ENCODE peak calls at places on chromosome 2, in six cellular contexts. One of them, this sample, is unnamed.

GRCh38 chr2:187349328-187349944 is 98.6 kb downstream of the CALCRL start:
- DNase-seq in H1: no peak
- DNase-seq in GM12878: no peak
- DNase-seq in SK-N-SH: no peak
- DNase-seq in HepG2: no peak
- DNase-seq in K562: no peak
- DNase-seq in this sample: no peak

GRCh38 chr2:99348173-99348572 is 11.0 kb downstream of the EIF5B start:
- DNase-seq in K562: no peak
- DNase-seq in H1: no peak
- DNase-seq in HepG2: no peak
- DNase-seq in GM12878: peak
- DNase-seq in SK-N-SH: no peak
- DNase-seq in this sample: no peak

GRCh38 chr2:222776792-222777191 is 84.0 kb upstream of the ACSL3 start:
- DNase-seq in SK-N-SH: no peak
- DNase-seq in K562: no peak
- DNase-seq in GM12878: no peak
- DNase-seq in H1: no peak
- DNase-seq in HepG2: peak
- DNase-seq in this sample: no peak

GRCh38 chr2:18891598-18892345 is 302.4 kb upstream of the NT5C1B start:
- DNase-seq in H1: no peak
- DNase-seq in GM12878: no peak
- DNase-seq in K562: no peak
- DNase-seq in HepG2: no peak
- DNase-seq in SK-N-SH: no peak
- DNase-seq in this sample: no peak

GRCh38 chr2:150698016-150698661 is 210.7 kb upstream of the RND3 start:
- DNase-seq in K562: no peak
- DNase-seq in H1: no peak
- DNase-seq in SK-N-SH: no peak
- DNase-seq in HepG2: no peak
- DNase-seq in GM12878: no peak
- DNase-seq in this sample: no peak

GRCh38 chr2:157107460-157107859 is 150.0 kb upstream of the GALNT5 start:
- DNase-seq in HepG2: no peak
- DNase-seq in H1: no peak
- DNase-seq in SK-N-SH: no peak
- DNase-seq in K562: no peak
- DNase-seq in GM12878: no peak
- DNase-seq in this sample: no peak

GRCh38 chr2:150803689-150804398 is 316.4 kb upstream of the RND3 start:
- DNase-seq in HepG2: no peak
- DNase-seq in SK-N-SH: no peak
- DNase-seq in K562: no peak
- DNase-seq in H1: no peak
- DNase-seq in GM12878: no peak
- DNase-seq in this sample: no peak

GRCh38 chr2:95240091-95240490 is 32.8 kb downstream of the ZNF892 start:
- DNase-seq in H1: no peak
- DNase-seq in HepG2: no peak
- DNase-seq in SK-N-SH: no peak
- DNase-seq in GM12878: no peak
- DNase-seq in K562: no peak
- DNase-seq in this sample: no peak

GRCh38 chr2:43159797-43160196 is 66.6 kb downstream of the ZFP36L2 start:
- DNase-seq in K562: no peak
- DNase-seq in HepG2: no peak
- DNase-seq in H1: no peak
- DNase-seq in SK-N-SH: no peak
- DNase-seq in GM12878: no peak
- DNase-seq in this sample: no peak

GRCh38 chr2:68706637-68707036 is 28.0 kb upstream of the ARHGAP25 start:
- DNase-seq in GM12878: no peak
- DNase-seq in HepG2: no peak
- DNase-seq in K562: no peak
- DNase-seq in H1: no peak
- DNase-seq in SK-N-SH: no peak
- DNase-seq in this sample: no peak

GRCh38 chr2:2919574-2920365 is 457.8 kb downstream of the EIPR1 start:
- DNase-seq in K562: no peak
- DNase-seq in SK-N-SH: peak
- DNase-seq in H1: no peak
- DNase-seq in HepG2: no peak
- DNase-seq in GM12878: no peak
- DNase-seq in this sample: no peak

GRCh38 chr2:26577442-26578433 is 63.4 kb downstream of the CIB4 start:
- DNase-seq in SK-N-SH: peak
- DNase-seq in K562: peak
- DNase-seq in GM12878: no peak
- DNase-seq in H1: peak
- DNase-seq in HepG2: peak
- DNase-seq in this sample: peak

GRCh38 chr2:71776227-71776626 is 322.9 kb downstream of the DYSF start:
- DNase-seq in GM12878: no peak
- DNase-seq in SK-N-SH: no peak
- DNase-seq in H1: no peak
- DNase-seq in HepG2: no peak
- DNase-seq in K562: no peak
- DNase-seq in this sample: no peak

GRCh38 chr2:47022399-47022798 is 106.8 kb upstream of the MCFD2 start:
- DNase-seq in H1: no peak
- DNase-seq in SK-N-SH: no peak
- DNase-seq in K562: no peak
- DNase-seq in GM12878: no peak
- DNase-seq in HepG2: no peak
- DNase-seq in this sample: no peak

GRCh38 chr2:202014328-202015034 is 19.2 kb upstream of the FZD7 start:
- DNase-seq in K562: no peak
- DNase-seq in SK-N-SH: peak
- DNase-seq in H1: no peak
- DNase-seq in HepG2: no peak
- DNase-seq in GM12878: no peak
- DNase-seq in this sample: no peak

GRCh38 chr2:100238471-100238870 is 83.8 kb downstream of the LONRF2 start:
- DNase-seq in H1: no peak
- DNase-seq in K562: no peak
- DNase-seq in SK-N-SH: no peak
- DNase-seq in GM12878: no peak
- DNase-seq in HepG2: no peak
- DNase-seq in this sample: no peak

GRCh38 chr2:42840141-42840540 is 47.8 kb upstream of the HAAO start:
- DNase-seq in HepG2: no peak
- DNase-seq in SK-N-SH: no peak
- DNase-seq in GM12878: no peak
- DNase-seq in K562: no peak
- DNase-seq in H1: no peak
- DNase-seq in this sample: no peak

GRCh38 chr2:135819211-135819610 is 17.8 kb downstream of the LCT start:
- DNase-seq in H1: no peak
- DNase-seq in SK-N-SH: no peak
- DNase-seq in GM12878: no peak
- DNase-seq in HepG2: peak
- DNase-seq in K562: peak
- DNase-seq in this sample: peak

DNA sequence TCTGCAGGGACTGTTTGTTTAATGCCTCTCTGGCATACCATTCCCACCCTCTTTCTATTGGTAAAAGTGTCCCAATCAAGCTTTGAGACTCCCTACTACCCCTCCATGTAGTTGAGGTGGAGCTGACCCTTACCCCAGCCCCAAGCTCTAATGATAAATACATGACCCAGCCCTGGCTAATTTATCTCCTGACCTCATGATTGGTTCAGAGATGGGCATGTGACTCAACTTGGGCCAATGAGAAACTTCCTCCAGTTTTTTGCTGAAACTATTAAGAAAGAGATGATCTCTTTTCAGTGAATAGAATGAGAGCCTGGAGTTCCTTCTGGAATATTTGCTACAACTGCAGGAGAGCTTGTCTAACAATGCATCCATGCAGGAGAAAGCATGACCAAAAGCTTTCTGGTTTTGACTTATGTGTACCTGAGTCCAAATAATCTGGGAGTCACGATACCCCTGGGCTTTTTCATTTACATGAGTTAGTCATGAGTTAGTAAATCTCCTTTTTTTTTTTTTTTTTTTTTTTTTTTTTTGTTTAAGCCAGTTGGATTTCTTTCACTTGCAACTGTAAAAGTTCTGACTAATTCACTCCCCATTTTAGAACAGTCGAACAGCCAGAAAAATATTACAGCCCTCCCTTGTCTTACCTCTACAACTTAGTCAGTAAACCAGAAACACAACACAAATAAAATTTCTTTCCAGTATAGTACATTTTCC is 66.5 kb upstream of the TLK1 start:
- DNase-seq in GM12878: no peak
- DNase-seq in SK-N-SH: no peak
- DNase-seq in K562: no peak
- DNase-seq in H1: no peak
- DNase-seq in HepG2: no peak
- DNase-seq in this sample: no peak
- TF ChIP-seq GABPA in GM12878: no peak
- TF ChIP-seq GABPA in SK-N-SH: no peak
- TF ChIP-seq GABPA in K562: no peak
- TF ChIP-seq GABPA in H1: no peak
- TF ChIP-seq GABPA in HepG2: no peak
- TF ChIP-seq GABPA in this sample: no peak

DNA sequence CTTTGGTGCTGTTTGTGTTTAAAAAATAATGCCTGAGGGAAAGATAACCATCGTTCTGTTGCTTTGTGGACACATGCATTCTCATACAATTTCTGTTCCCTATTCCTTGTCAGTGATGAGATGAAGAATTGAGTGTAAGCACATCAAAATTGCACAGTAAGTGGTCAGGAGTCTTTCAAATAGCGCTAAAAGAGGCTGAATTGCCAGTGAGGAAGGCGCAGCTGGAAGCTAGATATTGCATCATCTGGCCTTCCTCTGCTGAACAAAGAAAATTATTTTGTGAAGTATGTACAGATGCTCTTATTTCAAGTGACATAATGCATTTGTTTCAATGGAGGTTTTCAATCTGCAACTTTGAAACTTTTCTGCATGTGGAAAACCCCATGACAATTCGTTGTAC is 80.5 kb downstream of the CD28 start:
- DNase-seq in GM12878: no peak
- DNase-seq in HepG2: peak
- DNase-seq in SK-N-SH: peak
- DNase-seq in H1: no peak
- DNase-seq in K562: no peak
- DNase-seq in this sample: no peak
- H3K27ac ChIP-seq in GM12878: no peak
- H3K27ac ChIP-seq in HepG2: peak
- H3K27ac ChIP-seq in SK-N-SH: peak
- H3K27ac ChIP-seq in H1: no peak
- H3K27ac ChIP-seq in K562: no peak
- H3K27ac ChIP-seq in this sample: no peak

GRCh38 chr2:20622731-20623130 is 28.2 kb downstream of the HS1BP3 start:
- DNase-seq in GM12878: no peak
- DNase-seq in K562: no peak
- DNase-seq in HepG2: no peak
- DNase-seq in H1: no peak
- DNase-seq in SK-N-SH: peak
- DNase-seq in this sample: no peak
- TF ChIP-seq POLR2AphosphoS5 in GM12878: no peak
- TF ChIP-seq POLR2AphosphoS5 in K562: no peak
- TF ChIP-seq POLR2AphosphoS5 in HepG2: no peak
- TF ChIP-seq POLR2AphosphoS5 in H1: no peak
- TF ChIP-seq POLR2AphosphoS5 in SK-N-SH: no peak
- TF ChIP-seq POLR2AphosphoS5 in this sample: no peak

DNA sequence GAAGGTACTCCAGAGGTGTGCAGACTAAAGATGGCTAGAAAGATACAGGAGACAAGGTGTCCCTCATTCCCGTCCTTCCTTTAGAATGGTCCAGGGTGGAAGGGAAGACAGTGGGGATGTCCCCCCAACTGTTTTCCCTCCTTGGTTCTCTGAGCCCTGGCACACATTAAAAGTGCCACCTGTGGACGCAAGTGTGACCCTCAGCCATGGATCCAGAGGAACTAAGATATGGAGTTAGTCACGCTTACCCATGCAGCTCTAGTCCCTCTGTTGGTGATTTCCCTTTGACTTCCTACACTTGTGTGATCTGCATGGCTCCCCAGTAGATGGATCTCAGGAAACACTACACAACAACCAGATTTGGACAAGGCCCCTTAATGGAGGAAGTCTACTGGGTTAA is 113.1 kb upstream of the SRD5A2 start:
- DNase-seq in K562: peak
- DNase-seq in HepG2: no peak
- DNase-seq in H1: no peak
- DNase-seq in GM12878: no peak
- DNase-seq in SK-N-SH: no peak
- DNase-seq in this sample: peak
- TF ChIP-seq GABPA in K562: no peak
- TF ChIP-seq GABPA in HepG2: no peak
- TF ChIP-seq GABPA in H1: no peak
- TF ChIP-seq GABPA in GM12878: no peak
- TF ChIP-seq GABPA in SK-N-SH: no peak
- TF ChIP-seq GABPA in this sample: no peak

DNA sequence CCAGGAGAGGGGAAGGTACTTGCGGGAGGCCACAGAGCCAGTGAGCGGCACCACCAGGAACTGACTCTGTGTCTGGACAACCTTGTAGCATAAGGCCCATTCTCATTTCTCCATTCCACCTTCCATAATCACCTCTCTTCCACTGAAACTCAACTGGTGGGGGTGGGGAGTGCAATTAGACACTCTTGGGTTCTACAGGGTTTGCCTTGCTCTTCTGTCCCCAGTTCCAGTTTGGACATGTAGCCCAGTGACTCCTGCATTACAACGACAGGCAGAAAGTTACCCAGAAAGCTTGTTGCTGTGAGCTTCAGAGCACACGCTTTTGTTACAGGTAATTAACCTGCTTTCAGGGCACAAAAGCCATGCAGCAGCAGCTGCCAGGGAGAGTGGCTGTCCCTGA is 65.1 kb downstream of the COPS8 start:
- DNase-seq in K562: no peak
- DNase-seq in HepG2: no peak
- DNase-seq in H1: no peak
- DNase-seq in GM12878: no peak
- DNase-seq in SK-N-SH: no peak
- DNase-seq in this sample: no peak
- H3K27ac ChIP-seq in K562: no peak
- H3K27ac ChIP-seq in HepG2: no peak
- H3K27ac ChIP-seq in H1: no peak
- H3K27ac ChIP-seq in GM12878: no peak
- H3K27ac ChIP-seq in SK-N-SH: no peak
- H3K27ac ChIP-seq in this sample: no peak

GRCh38 chr2:217653240-217653639 is 349.6 kb downstream of the TNS1 start:
- DNase-seq in H1: no peak
- DNase-seq in SK-N-SH: no peak
- DNase-seq in HepG2: no peak
- DNase-seq in GM12878: no peak
- DNase-seq in K562: no peak
- DNase-seq in this sample: no peak
- TF ChIP-seq POLR2AphosphoS5 in H1: no peak
- TF ChIP-seq POLR2AphosphoS5 in SK-N-SH: no peak
- TF ChIP-seq POLR2AphosphoS5 in HepG2: no peak
- TF ChIP-seq POLR2AphosphoS5 in GM12878: no peak
- TF ChIP-seq POLR2AphosphoS5 in K562: no peak
- TF ChIP-seq POLR2AphosphoS5 in this sample: no peak

GRCh38 chr2:235325126-235325525 is 168.7 kb upstream of the AGAP1 start:
- DNase-seq in HepG2: no peak
- DNase-seq in GM12878: no peak
- DNase-seq in H1: no peak
- DNase-seq in K562: no peak
- DNase-seq in SK-N-SH: no peak
- DNase-seq in this sample: no peak
- TF ChIP-seq GABPA in HepG2: no peak
- TF ChIP-seq GABPA in GM12878: no peak
- TF ChIP-seq GABPA in H1: no peak
- TF ChIP-seq GABPA in K562: no peak
- TF ChIP-seq GABPA in SK-N-SH: no peak
- TF ChIP-seq GABPA in this sample: no peak